ENCODE peak calls at places on chromosomes 16 and 17, in ten cellular contexts. Y, W, A, C, I, D, E, Z, K and T are unnamed samples.

GRCh38 chr17:78185981-78186688 is 717 bp downstream of the TK1 start:
- DNase-seq in Y (no peak), W (peak), A (no peak), C (no peak), I (no peak), D (no peak), E (no peak), Z (peak), K (no peak), T (no peak)

GRCh38 chr17:50820651-50821050 is 14.7 kb upstream of the WFIKKN2 start:
- DNase-seq in Y (no peak), W (no peak), A (no peak), C (no peak), I (no peak), D (no peak), E (no peak), Z (no peak), K (no peak), T (no peak)

GRCh38 chr16:87536795-87537142 is 43.9 kb upstream of the ZCCHC14 start:
- DNase-seq in Y (no peak), W (no peak), A (no peak), C (no peak), I (no peak), D (no peak), E (no peak), Z (no peak), K (no peak), T (no peak)

GRCh38 chr17:69567130-69567529 is 152.6 kb downstream of the MAP2K6 start:
- DNase-seq in Y (no peak), W (no peak), A (no peak), C (no peak), I (no peak), D (no peak), E (no peak), Z (no peak), K (peak), T (no peak)

GRCh38 chr16:77437859-77438258 is 3.0 kb upstream of the ADAMTS18 start:
- DNase-seq in Y (no peak), W (no peak), A (no peak), C (no peak), I (no peak), D (no peak), E (no peak), Z (no peak), K (no peak), T (no peak)

GRCh38 chr17:2705888-2706795 is 5.4 kb downstream of the CLUH start:
- DNase-seq in Y (peak), W (no peak), A (no peak), C (no peak), I (no peak), D (no peak), E (no peak), Z (no peak), K (no peak), T (no peak)

GRCh38 chr17:78537217-78537860 is 39.9 kb downstream of the DNAH17 start:
- DNase-seq in Y (no peak), W (no peak), A (no peak), C (no peak), I (no peak), D (no peak), E (no peak), Z (no peak), K (no peak), T (no peak)

GRCh38 chr17:81508639-81509047 is 4.0 kb downstream of the ACTG1 start:
- DNase-seq in Y (no peak), W (no peak), A (no peak), C (no peak), I (no peak), D (no peak), E (no peak), Z (peak), K (no peak), T (no peak)

GRCh38 chr17:41004397-41004796 is 4.5 kb downstream of the KRTAP3-1 start:
- DNase-seq in Y (no peak), W (no peak), A (no peak), C (no peak), I (no peak), D (no peak), E (no peak), Z (no peak), K (no peak), T (no peak)

GRCh38 chr16:87864331-87864989 is 4.8 kb downstream of the SLC7A5 start:
- DNase-seq in Y (no peak), W (no peak), A (no peak), C (no peak), I (peak), D (no peak), E (no peak), Z (no peak), K (no peak), T (no peak)

GRCh38 chr16:19329932-19330331 is 44.4 kb downstream of the CLEC19A start:
- DNase-seq in Y (no peak), W (no peak), A (peak), C (no peak), I (no peak), D (no peak), E (no peak), Z (no peak), K (no peak), T (no peak)

GRCh38 chr16:20040011-20040410 is 33.7 kb downstream of the GPR139 start:
- DNase-seq in Y (no peak), W (no peak), A (no peak), C (no peak), I (no peak), D (no peak), E (no peak), Z (no peak), K (no peak), T (no peak)

GRCh38 chr17:3818786-3819185 is 17.8 kb upstream of the ITGAE start:
- DNase-seq in Y (no peak), W (no peak), A (no peak), C (no peak), I (no peak), D (no peak), E (no peak), Z (no peak), K (no peak), T (no peak)

GRCh38 chr17:60602385-60602742 is 2.4 kb downstream of the PPM1D start:
- DNase-seq in Y (no peak), W (peak), A (no peak), C (no peak), I (no peak), D (no peak), E (no peak), Z (no peak), K (peak), T (no peak)

GRCh38 chr16:89365044-89365467 is 125.3 kb downstream of the ANKRD11 start:
- DNase-seq in Y (no peak), W (no peak), A (no peak), C (no peak), I (no peak), D (no peak), E (no peak), Z (no peak), K (no peak), T (no peak)

GRCh38 chr17:33481652-33482051 is 188.6 kb upstream of the ASIC2 start:
- DNase-seq in Y (no peak), W (no peak), A (no peak), C (no peak), I (no peak), D (no peak), E (no peak), Z (no peak), K (no peak), T (no peak)

GRCh38 chr16:20910781-20911321 is 10.3 kb downstream of the LYRM1 start:
- DNase-seq in Y (no peak), W (no peak), A (peak), C (no peak), I (no peak), D (no peak), E (no peak), Z (peak), K (no peak), T (no peak)

GRCh38 chr17:61410555-61411089 is 11.0 kb downstream of the TBX2 start:
- DNase-seq in Y (peak), W (no peak), A (no peak), C (peak), I (peak), D (peak), E (peak), Z (no peak), K (peak), T (no peak)

GRCh38 chr17:58617563-58617962 is 74.3 kb downstream of the TEX14 start:
- DNase-seq in Y (no peak), W (no peak), A (no peak), C (no peak), I (no peak), D (no peak), E (no peak), Z (no peak), K (no peak), T (no peak)

GRCh38 chr17:75131278-75132017 is at the start of gene NT5C:
- DNase-seq in Y (peak), W (peak), A (peak), C (peak), I (peak), D (peak), E (peak), Z (peak), K (peak), T (peak)

GRCh38 chr16:31693733-31694132 is 166.0 kb downstream of the AHSP start:
- DNase-seq in Y (no peak), W (no peak), A (no peak), C (no peak), I (no peak), D (no peak), E (no peak), Z (no peak), K (no peak), T (no peak)

GRCh38 chr17:40148527-40148926 is 8.2 kb downstream of the CASC3 start:
- DNase-seq in Y (no peak), W (no peak), A (no peak), C (no peak), I (no peak), D (no peak), E (no peak), Z (no peak), K (no peak), T (no peak)

GRCh38 chr16:75377971-75378386 is 55.3 kb downstream of the CFDP1 start:
- DNase-seq in Y (no peak), W (no peak), A (peak), C (no peak), I (no peak), D (no peak), E (peak), Z (no peak), K (peak), T (no peak)

GRCh38 chr16:79599837-79600635 is 501 bp downstream of the MAF start:
- DNase-seq in Y (peak), W (peak), A (peak), C (peak), I (no peak), D (peak), E (peak), Z (no peak), K (peak), T (no peak)

GRCh38 chr17:48100591-48101011 is 677 bp downstream of the CBX1 start:
- DNase-seq in Y (no peak), W (peak), A (peak), C (no peak), I (no peak), D (peak), E (peak), Z (peak), K (peak), T (no peak)

GRCh38 chr16:80903616-80904015 is 99.2 kb upstream of the CDYL2 start:
- DNase-seq in Y (no peak), W (no peak), A (no peak), C (no peak), I (no peak), D (no peak), E (no peak), Z (no peak), K (no peak), T (no peak)

GRCh38 chr17:39704821-39705551 is 5.1 kb downstream of the ERBB2 start:
- DNase-seq in Y (no peak), W (no peak), A (no peak), C (no peak), I (no peak), D (no peak), E (no peak), Z (no peak), K (no peak), T (no peak)

GRCh38 chr17:39208893-39209292 is 8.8 kb downstream of the RPL19 start:
- DNase-seq in Y (no peak), W (peak), A (no peak), C (no peak), I (no peak), D (no peak), E (no peak), Z (no peak), K (no peak), T (no peak)

GRCh38 chr16:90008708-90009145 is 10.5 kb downstream of the DBNDD1 start:
- DNase-seq in Y (no peak), W (no peak), A (no peak), C (peak), I (peak), D (no peak), E (no peak), Z (no peak), K (no peak), T (no peak)

GRCh38 chr17:1217030-1217429 is 37.2 kb upstream of the ABR start:
- DNase-seq in Y (no peak), W (no peak), A (no peak), C (no peak), I (no peak), D (no peak), E (no peak), Z (no peak), K (no peak), T (no peak)

GRCh38 chr16:24253192-24253591 is 2.9 kb upstream of the CACNG3 start:
- DNase-seq in Y (peak), W (peak), A (peak), C (no peak), I (peak), D (peak), E (peak), Z (peak), K (peak), T (peak)

GRCh38 chr17:69640073-69640472 is 225.6 kb downstream of the MAP2K6 start:
- DNase-seq in Y (no peak), W (no peak), A (no peak), C (no peak), I (no peak), D (no peak), E (no peak), Z (no peak), K (no peak), T (no peak)

GRCh38 chr17:61737820-61738219 is 125.5 kb downstream of the BRIP1 start:
- DNase-seq in Y (no peak), W (no peak), A (no peak), C (no peak), I (no peak), D (no peak), E (no peak), Z (no peak), K (no peak), T (no peak)